ENCODE peak calls at places on chromosomes 4 and X, in five cellular contexts. One of them, this sample, is unnamed.

GRCh38 chr4:150082241-150082640 is 4.0 kb downstream of the DCLK2 start:
- DNase-seq in neuronal stem cell: no peak
- DNase-seq in mesenchymal stem cell: no peak
- DNase-seq in trophoblast cell: no peak
- DNase-seq in IMR-90: no peak
- DNase-seq in this sample: no peak

GRCh38 chr4:183996868-183997267 is 91.8 kb downstream of the STOX2 start:
- DNase-seq in neuronal stem cell: no peak
- DNase-seq in mesenchymal stem cell: peak
- DNase-seq in trophoblast cell: peak
- DNase-seq in IMR-90: peak
- DNase-seq in this sample: no peak

GRCh38 chrX:19303216-19303880 is 40.4 kb upstream of the PDHA1 start:
- DNase-seq in neuronal stem cell: no peak
- DNase-seq in mesenchymal stem cell: peak
- DNase-seq in trophoblast cell: peak
- DNase-seq in IMR-90: peak
- DNase-seq in this sample: no peak

GRCh38 chr4:38230121-38230728 is 270.0 kb downstream of the PTTG2 start:
- DNase-seq in neuronal stem cell: no peak
- DNase-seq in mesenchymal stem cell: peak
- DNase-seq in trophoblast cell: peak
- DNase-seq in IMR-90: no peak
- DNase-seq in this sample: no peak

GRCh38 chr4:53688186-53688790 is 97.0 kb upstream of the LNX1 start:
- DNase-seq in neuronal stem cell: no peak
- DNase-seq in mesenchymal stem cell: peak
- DNase-seq in trophoblast cell: peak
- DNase-seq in IMR-90: peak
- DNase-seq in this sample: no peak

GRCh38 chr4:60617731-60618130 is 582.4 kb upstream of the ADGRL3 start:
- DNase-seq in neuronal stem cell: no peak
- DNase-seq in mesenchymal stem cell: no peak
- DNase-seq in trophoblast cell: no peak
- DNase-seq in IMR-90: no peak
- DNase-seq in this sample: no peak

GRCh38 chrX:148938348-148938747 is 437.9 kb downstream of the AFF2 start:
- DNase-seq in neuronal stem cell: no peak
- DNase-seq in mesenchymal stem cell: no peak
- DNase-seq in trophoblast cell: no peak
- DNase-seq in IMR-90: no peak
- DNase-seq in this sample: no peak

GRCh38 chr4:153541426-153542096 is 75.4 kb downstream of the TMEM131L start:
- DNase-seq in neuronal stem cell: no peak
- DNase-seq in mesenchymal stem cell: peak
- DNase-seq in trophoblast cell: no peak
- DNase-seq in IMR-90: peak
- DNase-seq in this sample: no peak

GRCh38 chr4:165359501-165359900 is 19.3 kb upstream of the CPE start:
- DNase-seq in neuronal stem cell: no peak
- DNase-seq in mesenchymal stem cell: peak
- DNase-seq in trophoblast cell: no peak
- DNase-seq in IMR-90: no peak
- DNase-seq in this sample: no peak

GRCh38 chr4:13678186-13678924 is 50.8 kb upstream of the BOD1L1 start:
- DNase-seq in neuronal stem cell: no peak
- DNase-seq in mesenchymal stem cell: no peak
- DNase-seq in trophoblast cell: no peak
- DNase-seq in IMR-90: no peak
- DNase-seq in this sample: no peak

GRCh38 chrX:46750829-46751228 is 8.1 kb downstream of the SLC9A7 start:
- DNase-seq in neuronal stem cell: no peak
- DNase-seq in mesenchymal stem cell: no peak
- DNase-seq in trophoblast cell: no peak
- DNase-seq in IMR-90: no peak
- DNase-seq in this sample: no peak

GRCh38 chrX:98114026-98114425 is 1230.3 kb downstream of the RPA4 start:
- DNase-seq in neuronal stem cell: no peak
- DNase-seq in mesenchymal stem cell: no peak
- DNase-seq in trophoblast cell: no peak
- DNase-seq in IMR-90: no peak
- DNase-seq in this sample: no peak

GRCh38 chrX:38318196-38318595 is 9.1 kb downstream of the RPGR start:
- DNase-seq in neuronal stem cell: no peak
- DNase-seq in mesenchymal stem cell: no peak
- DNase-seq in trophoblast cell: no peak
- DNase-seq in IMR-90: no peak
- DNase-seq in this sample: no peak

GRCh38 chr4:5971077-5971447 is 47.2 kb downstream of the C4orf50 start:
- DNase-seq in neuronal stem cell: no peak
- DNase-seq in mesenchymal stem cell: no peak
- DNase-seq in trophoblast cell: no peak
- DNase-seq in IMR-90: no peak
- DNase-seq in this sample: no peak

GRCh38 chr4:137312257-137312656 is 220.0 kb downstream of the PCDH18 start:
- DNase-seq in neuronal stem cell: no peak
- DNase-seq in mesenchymal stem cell: no peak
- DNase-seq in trophoblast cell: no peak
- DNase-seq in IMR-90: peak
- DNase-seq in this sample: no peak

GRCh38 chr4:163866728-163867313 is 372.3 kb downstream of the TMA16 start:
- DNase-seq in neuronal stem cell: no peak
- DNase-seq in mesenchymal stem cell: peak
- DNase-seq in trophoblast cell: no peak
- DNase-seq in IMR-90: peak
- DNase-seq in this sample: peak

GRCh38 chrX:56783450-56783831 is 54.4 kb downstream of the NBDY start:
- DNase-seq in neuronal stem cell: no peak
- DNase-seq in mesenchymal stem cell: no peak
- DNase-seq in trophoblast cell: peak
- DNase-seq in IMR-90: peak
- DNase-seq in this sample: no peak

GRCh38 chr4:189206953-189207352 is 733.7 kb upstream of the FRG1 start:
- DNase-seq in neuronal stem cell: no peak
- DNase-seq in mesenchymal stem cell: no peak
- DNase-seq in trophoblast cell: no peak
- DNase-seq in IMR-90: no peak
- DNase-seq in this sample: no peak

GRCh38 chr4:125368684-125369083 is 53.9 kb downstream of the FAT4 start:
- DNase-seq in neuronal stem cell: no peak
- DNase-seq in mesenchymal stem cell: peak
- DNase-seq in trophoblast cell: no peak
- DNase-seq in IMR-90: peak
- DNase-seq in this sample: no peak

GRCh38 chrX:53594354-53594753 is 92.2 kb downstream of the HUWE1 start:
- DNase-seq in neuronal stem cell: no peak
- DNase-seq in mesenchymal stem cell: peak
- DNase-seq in trophoblast cell: no peak
- DNase-seq in IMR-90: peak
- DNase-seq in this sample: no peak

GRCh38 chrX:147565239-147565638 is 346.5 kb upstream of the FMR1 start:
- DNase-seq in neuronal stem cell: no peak
- DNase-seq in mesenchymal stem cell: no peak
- DNase-seq in trophoblast cell: peak
- DNase-seq in IMR-90: no peak
- DNase-seq in this sample: no peak

GRCh38 chr4:8217246-8217511 is 18.1 kb downstream of the SH3TC1 start:
- DNase-seq in neuronal stem cell: no peak
- DNase-seq in mesenchymal stem cell: no peak
- DNase-seq in trophoblast cell: no peak
- DNase-seq in IMR-90: no peak
- DNase-seq in this sample: no peak

GRCh38 chr4:139833131-139833930 is 167.7 kb downstream of the MGST2 start:
- DNase-seq in neuronal stem cell: no peak
- DNase-seq in mesenchymal stem cell: no peak
- DNase-seq in trophoblast cell: no peak
- DNase-seq in IMR-90: no peak
- DNase-seq in this sample: no peak

GRCh38 chr4:156767911-156768415 is 203.6 kb downstream of the PDGFC start:
- DNase-seq in neuronal stem cell: no peak
- DNase-seq in mesenchymal stem cell: no peak
- DNase-seq in trophoblast cell: no peak
- DNase-seq in IMR-90: no peak
- DNase-seq in this sample: no peak
- H4K8ac ChIP-seq in neuronal stem cell: no peak
- H4K8ac ChIP-seq in mesenchymal stem cell: no peak
- H4K8ac ChIP-seq in trophoblast cell: no peak
- H4K8ac ChIP-seq in IMR-90: no peak
- H4K8ac ChIP-seq in this sample: no peak

GRCh38 chrX:30793075-30793766 is 95.8 kb downstream of the TAB3 start:
- DNase-seq in neuronal stem cell: no peak
- DNase-seq in mesenchymal stem cell: no peak
- DNase-seq in trophoblast cell: no peak
- DNase-seq in IMR-90: no peak
- DNase-seq in this sample: no peak
- H2AK5ac ChIP-seq in neuronal stem cell: no peak
- H2AK5ac ChIP-seq in mesenchymal stem cell: no peak
- H2AK5ac ChIP-seq in trophoblast cell: no peak
- H2AK5ac ChIP-seq in IMR-90: no peak
- H2AK5ac ChIP-seq in this sample: no peak

GRCh38 chr4:2426069-2426397 is 7.3 kb downstream of the CFAP99 start:
- DNase-seq in neuronal stem cell: no peak
- DNase-seq in mesenchymal stem cell: no peak
- DNase-seq in trophoblast cell: no peak
- DNase-seq in IMR-90: no peak
- DNase-seq in this sample: no peak

GRCh38 chr4:2425386-2426068 is 6.8 kb downstream of the CFAP99 start:
- DNase-seq in neuronal stem cell: no peak
- DNase-seq in mesenchymal stem cell: no peak
- DNase-seq in trophoblast cell: no peak
- DNase-seq in IMR-90: no peak
- DNase-seq in this sample: no peak

GRCh38 chr4:2428496-2429213 is 9.9 kb downstream of the CFAP99 start:
- DNase-seq in neuronal stem cell: no peak
- DNase-seq in mesenchymal stem cell: no peak
- DNase-seq in trophoblast cell: no peak
- DNase-seq in IMR-90: no peak
- DNase-seq in this sample: no peak

GRCh38 chr4:2426711-2427275 is 8.0 kb downstream of the CFAP99 start:
- DNase-seq in neuronal stem cell: no peak
- DNase-seq in mesenchymal stem cell: no peak
- DNase-seq in trophoblast cell: no peak
- DNase-seq in IMR-90: no peak
- DNase-seq in this sample: no peak

GRCh38 chr4:2427383-2428334 is 8.9 kb downstream of the CFAP99 start:
- DNase-seq in neuronal stem cell: no peak
- DNase-seq in mesenchymal stem cell: no peak
- DNase-seq in trophoblast cell: no peak
- DNase-seq in IMR-90: no peak
- DNase-seq in this sample: no peak
- H4K8ac ChIP-seq in neuronal stem cell: no peak
- H4K8ac ChIP-seq in mesenchymal stem cell: no peak
- H4K8ac ChIP-seq in trophoblast cell: no peak
- H4K8ac ChIP-seq in IMR-90: no peak
- H4K8ac ChIP-seq in this sample: no peak

GRCh38 chr4:87644286-87644685 is 5.8 kb upstream of the DMP1 start:
- DNase-seq in neuronal stem cell: no peak
- DNase-seq in mesenchymal stem cell: no peak
- DNase-seq in trophoblast cell: no peak
- DNase-seq in IMR-90: no peak
- DNase-seq in this sample: no peak
- H2AK5ac ChIP-seq in neuronal stem cell: no peak
- H2AK5ac ChIP-seq in mesenchymal stem cell: no peak
- H2AK5ac ChIP-seq in trophoblast cell: no peak
- H2AK5ac ChIP-seq in IMR-90: no peak
- H2AK5ac ChIP-seq in this sample: no peak

This sample was measured in mesendoderm.